ENCODE peak calls at places on chromosomes 3 and 15, in six cellular contexts. I is Ammon's horn; S is fibroblast of the aortic adventitia; Q is HT1080; T is stimulated activated naive CD8-positive, alpha-beta T cell treated with anti-CD3 and anti-CD28 coated beads, Interleukin-15, amount 100 ng/mL, for 72 hours; P is GM04504. X is an unnamed sample.

GRCh38 chr3:184066211-184066610 is 13.4 kb downstream of the HTR3C start:
- DNase-seq in I (no peak), S (no peak), Q (no peak), T (no peak), P (no peak), X (no peak)

GRCh38 chr3:40299721-40300335 is 9.7 kb upstream of the EIF1B start:
- DNase-seq in I (no peak), S (peak), Q (peak), T (no peak), P (peak), X (peak)

GRCh38 chr3:66991478-66991877 is 6.6 kb upstream of the KBTBD8 start:
- DNase-seq in I (no peak), S (peak), Q (peak), T (no peak), P (peak), X (no peak)

GRCh38 chr3:10223676-10224639 is 24.3 kb upstream of the TATDN2 start:
- DNase-seq in I (no peak), S (no peak), Q (peak), T (peak), P (no peak), X (no peak)

GRCh38 chr15:64883097-64883581 is 28.6 kb upstream of the ANKDD1A start:
- DNase-seq in I (no peak), S (peak), Q (no peak), T (no peak), P (no peak), X (no peak)

GRCh38 chr15:39124155-39124924 is 456.5 kb upstream of the THBS1 start:
- DNase-seq in I (no peak), S (peak), Q (peak), T (no peak), P (no peak), X (no peak)

GRCh38 chr3:105527949-105528348 is 161.2 kb downstream of the ALCAM start:
- DNase-seq in I (no peak), S (no peak), Q (peak), T (no peak), P (no peak), X (no peak)

GRCh38 chr3:189108735-189109134 is 63.0 kb upstream of the TPRG1 start:
- DNase-seq in I (no peak), S (no peak), Q (no peak), T (no peak), P (no peak), X (no peak)

GRCh38 chr3:56796202-56796601 is 5.5 kb downstream of the ARHGEF3 start:
- DNase-seq in I (no peak), S (peak), Q (peak), T (no peak), P (no peak), X (no peak)

GRCh38 chr15:78751602-78751979 is 59.7 kb downstream of the ADAMTS7 start:
- DNase-seq in I (no peak), S (no peak), Q (no peak), T (no peak), P (no peak), X (peak)

GRCh38 chr15:81387629-81388430 is 13.8 kb upstream of the TMC3 start:
- DNase-seq in I (no peak), S (no peak), Q (no peak), T (no peak), P (no peak), X (no peak)